ENCODE peak calls at places on chromosomes 1 and 21, in ten cellular contexts. C, U, V, Y, H, T, B, S, O and K are unnamed samples.

GRCh38 chr1:225498539-225499135 is 70.8 kb upstream of the LBR start:
- ATAC-seq in C (no peak), U (no peak), V (no peak), Y (no peak), H (no peak), T (no peak), B (no peak), S (no peak), O (no peak), K (no peak)

GRCh38 chr1:70934197-70934961 is 113.2 kb downstream of the PTGER3 start:
- ATAC-seq in C (no peak), U (no peak), V (no peak), Y (no peak), H (no peak), T (no peak), B (no peak), S (no peak), O (no peak), K (no peak)

GRCh38 chr1:150162582-150162861 is 12.8 kb downstream of the PLEKHO1 start:
- ATAC-seq in C (no peak), U (no peak), V (peak; percentile 17), Y (no peak), H (peak; percentile 1), T (no peak), B (no peak), S (no peak), O (no peak), K (no peak)

GRCh38 chr1:15083578-15083977 is 70.0 kb upstream of the TMEM51 start:
- ATAC-seq in C (no peak), U (no peak), V (no peak), Y (no peak), H (no peak), T (no peak), B (no peak), S (no peak), O (peak; percentile 63), K (no peak)

GRCh38 chr1:1299686-1300351 is 7.9 kb downstream of the ACAP3 start:
- ATAC-seq in C (peak; percentile 81), U (peak; percentile 62), V (peak; percentile 62), Y (peak; percentile 19), H (no peak), T (peak; percentile 40), B (peak; percentile 75), S (no peak), O (no peak), K (no peak)

GRCh38 chr21:42724226-42724920 is 71.0 kb downstream of the PDE9A start:
- ATAC-seq in C (no peak), U (peak; percentile 89), V (no peak), Y (peak; percentile 38), H (peak; percentile 77), T (peak; percentile 34), B (no peak), S (no peak), O (peak; percentile 50), K (peak; percentile 48)

GRCh38 chr1:94951509-94952208 is 24.7 kb upstream of the CNN3 start:
- ATAC-seq in C (no peak), U (no peak), V (no peak), Y (no peak), H (no peak), T (no peak), B (no peak), S (no peak), O (no peak), K (no peak)

GRCh38 chr1:228783415-228784045 is 48.3 kb downstream of the RHOU start:
- ATAC-seq in C (no peak), U (no peak), V (no peak), Y (peak; percentile 22), H (no peak), T (no peak), B (no peak), S (no peak), O (no peak), K (no peak)

GRCh38 chr1:203696673-203697072 is 68.3 kb upstream of the LAX1 start:
- ATAC-seq in C (no peak), U (no peak), V (no peak), Y (no peak), H (no peak), T (no peak), B (no peak), S (no peak), O (no peak), K (no peak)

GRCh38 chr1:23452011-23452411 is 27.5 kb upstream of the TCEA3 start:
- ATAC-seq in C (peak; percentile 89), U (peak; percentile 72), V (no peak), Y (peak; percentile 97), H (peak; percentile 31), T (no peak), B (peak; percentile 92), S (peak; percentile 82), O (peak; percentile 92), K (peak; percentile 54)

GRCh38 chr21:42636535-42636914 is 16.9 kb upstream of the PDE9A start:
- ATAC-seq in C (no peak), U (no peak), V (no peak), Y (peak; percentile 44), H (peak; percentile 50), T (no peak), B (no peak), S (no peak), O (peak; percentile 46), K (peak; percentile 84)

GRCh38 chr1:26218906-26219494 is 15.0 kb upstream of the CEP85 start:
- ATAC-seq in C (no peak), U (no peak), V (no peak), Y (peak; percentile 91), H (peak; percentile 75), T (peak; percentile 47), B (no peak), S (no peak), O (no peak), K (no peak)

GRCh38 chr1:40014253-40014706 is 26.2 kb upstream of the CAP1 start:
- ATAC-seq in C (peak; percentile 58), U (no peak), V (no peak), Y (no peak), H (no peak), T (no peak), B (peak; percentile 89), S (no peak), O (no peak), K (no peak)
- H3K27ac ChIP-seq in C (no peak overlapping the region), U (peak overlapping the region; percentile 96), V (no peak overlapping the region), Y (no peak overlapping the region), H (no peak overlapping the region), T (no peak overlapping the region), B (no peak overlapping the region), S (no peak overlapping the region), O (no peak overlapping the region), K (no peak overlapping the region)

GRCh38 chr1:2320760-2321159 is 70.6 kb downstream of the MORN1 start:
- ATAC-seq in C (no peak), U (no peak), V (no peak), Y (no peak), H (no peak), T (no peak), B (no peak), S (no peak), O (no peak), K (no peak)

GRCh38 chr1:2321258-2321657 is 70.1 kb downstream of the MORN1 start:
- ATAC-seq in C (no peak), U (no peak), V (no peak), Y (no peak), H (no peak), T (no peak), B (no peak), S (no peak), O (no peak), K (no peak)

GRCh38 chr1:2323575-2323974 is 67.8 kb downstream of the MORN1 start:
- ATAC-seq in C (no peak), U (no peak), V (no peak), Y (no peak), H (no peak), T (no peak), B (no peak), S (no peak), O (no peak), K (no peak)

GRCh38 chr1:2322593-2323295 is 68.6 kb downstream of the MORN1 start:
- ATAC-seq in C (peak; percentile 7), U (no peak), V (peak; percentile 8), Y (peak; percentile 74), H (peak; percentile 21), T (no peak), B (no peak), S (peak; percentile 23), O (peak; percentile 80), K (peak; percentile 52)

DNA sequence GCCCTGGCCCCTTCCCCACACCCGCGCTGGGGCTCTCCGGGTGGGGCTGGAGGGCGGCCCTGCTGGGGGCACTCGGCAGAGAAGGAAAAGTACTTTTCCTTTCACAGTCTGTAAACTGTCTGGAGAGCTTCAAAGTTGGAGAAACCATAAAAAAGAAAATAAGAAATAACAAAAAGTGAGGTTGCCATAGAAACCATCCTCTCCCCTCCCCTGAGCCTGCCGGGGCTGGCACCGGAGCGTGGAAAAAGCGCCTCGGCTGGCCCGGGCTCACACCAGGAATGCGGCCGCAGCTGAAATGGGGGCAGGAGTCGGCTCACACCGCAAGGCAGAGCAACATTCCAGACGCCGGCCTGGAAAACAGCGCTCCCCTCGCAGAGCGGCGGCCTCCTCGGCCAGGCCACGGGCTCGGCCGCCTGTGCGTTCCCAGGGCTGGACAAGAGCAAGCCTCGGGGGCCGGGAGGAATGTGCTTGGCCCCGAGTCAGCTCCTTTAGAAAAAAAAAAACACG is 69.2 kb downstream of the MORN1 start:
- ATAC-seq in C (peak; percentile 10), U (no peak), V (peak; percentile 69), Y (peak; percentile 72), H (peak; percentile 77), T (no peak), B (peak; percentile 42), S (peak; percentile 71), O (peak; percentile 83), K (peak; percentile 85)
- TF ChIP-seq CTCF in C (no peak), U (no peak), V (no peak), Y (no peak), H (no peak), T (no peak), B (no peak), S (no peak), O (no peak), K (peak; percentile 20)

DNA sequence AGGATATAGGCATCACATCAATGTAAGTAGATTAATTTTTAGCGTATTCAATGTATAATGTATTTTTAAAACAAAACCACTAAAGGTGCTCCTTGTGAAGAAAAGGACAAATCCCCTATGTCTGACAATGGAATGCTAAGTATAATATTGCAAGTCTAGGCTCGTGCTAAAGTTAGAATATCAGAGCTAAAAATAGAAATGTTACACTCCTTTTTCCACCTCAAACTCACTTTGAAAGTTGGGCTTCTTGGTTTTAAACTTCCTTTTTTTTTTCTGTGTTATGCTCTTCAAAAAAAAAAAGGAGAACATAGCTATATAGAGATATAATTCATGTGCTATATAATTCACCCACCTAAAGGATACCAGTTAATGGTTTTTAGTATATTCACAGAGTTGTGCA is 3.6 kb upstream of the SERBP1 start:
- ATAC-seq in C (no peak), U (no peak), V (no peak), Y (no peak), H (no peak), T (no peak), B (no peak), S (no peak), O (no peak), K (no peak)
- H3K27ac ChIP-seq in C (no peak overlapping the region), U (no peak overlapping the region), V (no peak overlapping the region), Y (no peak overlapping the region), H (peak overlapping the region; percentile 28), T (no peak overlapping the region), B (no peak overlapping the region), S (peak overlapping the region; percentile 91), O (no peak overlapping the region), K (no peak overlapping the region)

DNA sequence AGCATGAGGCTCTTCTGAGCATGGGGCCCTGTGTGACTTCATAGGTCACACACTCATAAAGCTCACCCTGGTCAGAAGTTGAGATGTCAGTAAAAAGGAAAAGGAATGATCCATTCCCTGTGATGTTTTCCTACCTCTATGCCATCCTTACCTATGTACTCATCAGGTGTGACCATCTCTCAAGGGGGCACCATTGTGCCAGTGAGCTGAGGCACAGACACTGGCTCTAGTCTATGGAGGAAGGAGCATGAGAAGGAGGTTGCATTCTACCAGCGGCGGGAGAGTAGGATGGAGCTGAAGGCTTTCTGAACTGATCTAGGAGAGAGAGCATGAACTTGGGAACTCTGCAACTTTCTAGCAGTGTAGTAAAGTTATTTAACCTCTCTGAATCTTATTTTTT is 65.8 kb upstream of the RGL1 start:
- ATAC-seq in C (no peak), U (no peak), V (peak; percentile 31), Y (no peak), H (no peak), T (no peak), B (no peak), S (no peak), O (no peak), K (no peak)
- TF ChIP-seq CTCF in C (no peak), U (no peak), V (peak; percentile 57), Y (no peak), H (no peak), T (no peak), B (no peak), S (no peak), O (no peak), K (no peak)